ENCODE peak calls at places on chromosomes 1 and 21, in nine cellular contexts. V is brain microvascular endothelial cell; X is Right ventricle myocardium inferior; K is T-helper 9 cell; O is lung microvascular endothelial cell; D is stimulated activated CD4-positive, alpha-beta T cell treated with anti-CD3 and anti-CD28 coated beads, Interleukin-4, amount 100 ng/mL, for 1 hour; W is H1; Y is HFFc6; U is ureter. F is an unnamed sample.

GRCh38 chr1:206713070-206713469 is 28.4 kb downstream of the MAPKAPK2 start:
- DNase-seq in U (no peak), V (no peak), O (no peak), Y (no peak), X (no peak), K (no peak), D (no peak), W (no peak), F (no peak)

GRCh38 chr21:44519346-44520325 is 20.4 kb downstream of the KRTAP10-1 start:
- DNase-seq in W (no peak), X (no peak), K (no peak), V (no peak), Y (no peak), D (no peak), U (no peak), O (no peak), F (peak)

GRCh38 chr21:14598065-14598464 is 52.0 kb upstream of the SAMSN1 start:
- DNase-seq in W (no peak), Y (no peak), V (no peak), O (no peak), X (no peak), K (no peak), D (no peak), U (no peak), F (no peak)

GRCh38 chr1:161676958-161677689 is 14.2 kb downstream of the FCGR2B start:
- DNase-seq in D (no peak), Y (no peak), X (no peak), V (no peak), O (no peak), W (no peak), U (no peak), K (no peak), F (no peak)

GRCh38 chr1:200794506-200795065 is 55.9 kb downstream of the CAMSAP2 start:
- DNase-seq in U (no peak), K (no peak), D (no peak), X (no peak), V (no peak), W (no peak), O (peak), Y (peak), F (no peak)

GRCh38 chr1:179053486-179053885 is 27.8 kb downstream of the FAM20B start:
- DNase-seq in O (no peak), Y (no peak), K (no peak), U (no peak), V (no peak), D (no peak), W (no peak), X (no peak), F (no peak)

GRCh38 chr1:171134194-171134924 is 43.7 kb downstream of the FMO3 start:
- DNase-seq in K (no peak), V (no peak), Y (peak), X (no peak), W (no peak), U (no peak), O (no peak), D (no peak), F (no peak)

GRCh38 chr1:43879414-43879813 is 54.2 kb upstream of the ARTN start:
- DNase-seq in V (peak), X (no peak), W (no peak), O (peak), D (no peak), U (no peak), K (no peak), Y (peak), F (no peak)

GRCh38 chr1:230754831-230755230 is 7.6 kb downstream of the CAPN9 start:
- DNase-seq in X (peak), V (peak), O (no peak), U (no peak), Y (peak), D (no peak), W (no peak), K (no peak), F (peak)